ENCODE peak calls at places on chromosomes 2 and 18, in five cellular contexts. One of them, this sample, is unnamed.

GRCh38 chr2:238566001-238566645 is 139.4 kb downstream of the ASB1 start:
- DNase-seq in CD4-positive, alpha-beta T cell: no peak
- DNase-seq in IMR-90: no peak
- DNase-seq in activated gamma-delta T cell: no peak
- DNase-seq in mammary epithelial cell: no peak
- DNase-seq in this sample: no peak

GRCh38 chr2:128436498-128437180 is 118.0 kb upstream of the HS6ST1 start:
- DNase-seq in IMR-90: no peak
- DNase-seq in activated gamma-delta T cell: no peak
- DNase-seq in CD4-positive, alpha-beta T cell: no peak
- DNase-seq in mammary epithelial cell: no peak
- DNase-seq in this sample: no peak

GRCh38 chr2:192444286-192444838 is 249.6 kb upstream of the TMEFF2 start:
- DNase-seq in IMR-90: no peak
- DNase-seq in CD4-positive, alpha-beta T cell: no peak
- DNase-seq in mammary epithelial cell: no peak
- DNase-seq in activated gamma-delta T cell: no peak
- DNase-seq in this sample: no peak

GRCh38 chr2:44543773-44544725 is 182.3 kb downstream of the CAMKMT start:
- DNase-seq in IMR-90: no peak
- DNase-seq in activated gamma-delta T cell: no peak
- DNase-seq in mammary epithelial cell: peak
- DNase-seq in CD4-positive, alpha-beta T cell: no peak
- DNase-seq in this sample: no peak

GRCh38 chr2:104758199-104758620 is 95.7 kb upstream of the POU3F3 start:
- DNase-seq in CD4-positive, alpha-beta T cell: no peak
- DNase-seq in IMR-90: no peak
- DNase-seq in activated gamma-delta T cell: no peak
- DNase-seq in mammary epithelial cell: no peak
- DNase-seq in this sample: no peak

GRCh38 chr2:74162951-74163350 is 15.2 kb upstream of the BOLA3 start:
- DNase-seq in CD4-positive, alpha-beta T cell: no peak
- DNase-seq in mammary epithelial cell: no peak
- DNase-seq in activated gamma-delta T cell: no peak
- DNase-seq in IMR-90: no peak
- DNase-seq in this sample: no peak

GRCh38 chr2:120741514-120742448 is 6.1 kb downstream of the GLI2 start:
- DNase-seq in IMR-90: no peak
- DNase-seq in mammary epithelial cell: no peak
- DNase-seq in activated gamma-delta T cell: no peak
- DNase-seq in CD4-positive, alpha-beta T cell: no peak
- DNase-seq in this sample: no peak

GRCh38 chr2:109457366-109457765 is 156.4 kb downstream of the SEPTIN10 start:
- DNase-seq in IMR-90: no peak
- DNase-seq in activated gamma-delta T cell: no peak
- DNase-seq in mammary epithelial cell: no peak
- DNase-seq in CD4-positive, alpha-beta T cell: no peak
- DNase-seq in this sample: no peak

GRCh38 chr2:54740333-54740732 is 16.9 kb downstream of the EML6 start:
- DNase-seq in CD4-positive, alpha-beta T cell: no peak
- DNase-seq in mammary epithelial cell: no peak
- DNase-seq in IMR-90: no peak
- DNase-seq in activated gamma-delta T cell: no peak
- DNase-seq in this sample: no peak

GRCh38 chr2:119013640-119014039 is 71.6 kb downstream of the MARCO start:
- DNase-seq in CD4-positive, alpha-beta T cell: no peak
- DNase-seq in IMR-90: no peak
- DNase-seq in activated gamma-delta T cell: no peak
- DNase-seq in mammary epithelial cell: no peak
- DNase-seq in this sample: no peak

GRCh38 chr18:34624551-34624950 is 85.5 kb upstream of the DTNA start:
- DNase-seq in IMR-90: peak
- DNase-seq in mammary epithelial cell: no peak
- DNase-seq in activated gamma-delta T cell: no peak
- DNase-seq in CD4-positive, alpha-beta T cell: no peak
- DNase-seq in this sample: no peak

GRCh38 chr2:148201075-148202004 is 180.4 kb downstream of the MBD5 start:
- DNase-seq in activated gamma-delta T cell: no peak
- DNase-seq in mammary epithelial cell: peak
- DNase-seq in CD4-positive, alpha-beta T cell: peak
- DNase-seq in IMR-90: peak
- DNase-seq in this sample: peak

GRCh38 chr18:8754995-8755955 is 49.9 kb downstream of the MTCL1 start:
- DNase-seq in activated gamma-delta T cell: no peak
- DNase-seq in mammary epithelial cell: peak
- DNase-seq in IMR-90: peak
- DNase-seq in CD4-positive, alpha-beta T cell: peak
- DNase-seq in this sample: peak

GRCh38 chr2:128786800-128787478 is 468.3 kb upstream of the HS6ST1 start:
- DNase-seq in CD4-positive, alpha-beta T cell: no peak
- DNase-seq in mammary epithelial cell: no peak
- DNase-seq in activated gamma-delta T cell: no peak
- DNase-seq in IMR-90: peak
- DNase-seq in this sample: peak

GRCh38 chr2:10306901-10307463 is 4.3 kb downstream of the HPCAL1 start:
- DNase-seq in activated gamma-delta T cell: no peak
- DNase-seq in CD4-positive, alpha-beta T cell: no peak
- DNase-seq in mammary epithelial cell: no peak
- DNase-seq in IMR-90: no peak
- DNase-seq in this sample: no peak

GRCh38 chr18:908631-909621 is 4.3 kb downstream of the ADCYAP1 start:
- DNase-seq in CD4-positive, alpha-beta T cell: no peak
- DNase-seq in activated gamma-delta T cell: no peak
- DNase-seq in mammary epithelial cell: no peak
- DNase-seq in IMR-90: no peak
- DNase-seq in this sample: no peak

GRCh38 chr2:197088694-197089093 is 162.2 kb upstream of the PGAP1 start:
- DNase-seq in activated gamma-delta T cell: no peak
- DNase-seq in IMR-90: peak
- DNase-seq in mammary epithelial cell: no peak
- DNase-seq in CD4-positive, alpha-beta T cell: no peak
- DNase-seq in this sample: peak

GRCh38 chr18:48777026-48777736 is 173.6 kb downstream of the SMAD7 start:
- DNase-seq in activated gamma-delta T cell: peak
- DNase-seq in IMR-90: peak
- DNase-seq in CD4-positive, alpha-beta T cell: peak
- DNase-seq in mammary epithelial cell: peak
- DNase-seq in this sample: peak

GRCh38 chr2:158755738-158756137 is 39.4 kb upstream of the DAPL1 start:
- DNase-seq in CD4-positive, alpha-beta T cell: no peak
- DNase-seq in activated gamma-delta T cell: no peak
- DNase-seq in mammary epithelial cell: no peak
- DNase-seq in IMR-90: no peak
- DNase-seq in this sample: no peak

GRCh38 chr18:60021556-60021955 is 121.8 kb downstream of the PMAIP1 start:
- DNase-seq in CD4-positive, alpha-beta T cell: no peak
- DNase-seq in IMR-90: no peak
- DNase-seq in mammary epithelial cell: no peak
- DNase-seq in activated gamma-delta T cell: no peak
- DNase-seq in this sample: no peak

GRCh38 chr2:135257383-135258090 is 205.4 kb downstream of the RAB3GAP1 start:
- DNase-seq in mammary epithelial cell: peak
- DNase-seq in IMR-90: peak
- DNase-seq in activated gamma-delta T cell: no peak
- DNase-seq in CD4-positive, alpha-beta T cell: no peak
- DNase-seq in this sample: peak

GRCh38 chr18:63540131-63540530 is 2.0 kb upstream of the SERPINB12 start:
- DNase-seq in mammary epithelial cell: no peak
- DNase-seq in IMR-90: peak
- DNase-seq in activated gamma-delta T cell: no peak
- DNase-seq in CD4-positive, alpha-beta T cell: no peak
- DNase-seq in this sample: peak

GRCh38 chr2:237530472-237531433 is 35.6 kb upstream of the PRLH start:
- DNase-seq in mammary epithelial cell: no peak
- DNase-seq in IMR-90: no peak
- DNase-seq in CD4-positive, alpha-beta T cell: no peak
- DNase-seq in activated gamma-delta T cell: no peak
- DNase-seq in this sample: no peak

GRCh38 chr2:47078541-47079482 is 76.3 kb downstream of the STPG4 start:
- DNase-seq in mammary epithelial cell: no peak
- DNase-seq in IMR-90: no peak
- DNase-seq in CD4-positive, alpha-beta T cell: no peak
- DNase-seq in activated gamma-delta T cell: no peak
- DNase-seq in this sample: no peak

GRCh38 chr2:215409331-215410127 is 26.3 kb downstream of the FN1 start:
- DNase-seq in IMR-90: peak
- DNase-seq in CD4-positive, alpha-beta T cell: no peak
- DNase-seq in activated gamma-delta T cell: no peak
- DNase-seq in mammary epithelial cell: peak
- DNase-seq in this sample: no peak

GRCh38 chr18:55376387-55376786 is 211.6 kb downstream of the TCF4 start:
- DNase-seq in activated gamma-delta T cell: no peak
- DNase-seq in IMR-90: no peak
- DNase-seq in mammary epithelial cell: peak
- DNase-seq in CD4-positive, alpha-beta T cell: no peak
- DNase-seq in this sample: no peak

GRCh38 chr18:22457552-22457951 is 39.8 kb upstream of the CTAGE1 start:
- DNase-seq in activated gamma-delta T cell: no peak
- DNase-seq in CD4-positive, alpha-beta T cell: no peak
- DNase-seq in mammary epithelial cell: no peak
- DNase-seq in IMR-90: no peak
- DNase-seq in this sample: no peak

GRCh38 chr2:239519081-239519920 is 118.5 kb upstream of the HDAC4 start:
- DNase-seq in IMR-90: no peak
- DNase-seq in CD4-positive, alpha-beta T cell: no peak
- DNase-seq in activated gamma-delta T cell: no peak
- DNase-seq in mammary epithelial cell: no peak
- DNase-seq in this sample: no peak

GRCh38 chr2:42256502-42256901 is 87.3 kb downstream of the EML4 start:
- DNase-seq in CD4-positive, alpha-beta T cell: no peak
- DNase-seq in IMR-90: no peak
- DNase-seq in activated gamma-delta T cell: no peak
- DNase-seq in mammary epithelial cell: no peak
- DNase-seq in this sample: peak

GRCh38 chr2:235009081-235009480 is 57.3 kb downstream of the SH3BP4 start:
- DNase-seq in mammary epithelial cell: no peak
- DNase-seq in CD4-positive, alpha-beta T cell: no peak
- DNase-seq in activated gamma-delta T cell: no peak
- DNase-seq in IMR-90: no peak
- DNase-seq in this sample: no peak

GRCh38 chr2:74573747-74574562 is 19.4 kb downstream of the DOK1 start:
- DNase-seq in CD4-positive, alpha-beta T cell: no peak
- DNase-seq in IMR-90: peak
- DNase-seq in activated gamma-delta T cell: no peak
- DNase-seq in mammary epithelial cell: no peak
- DNase-seq in this sample: peak

GRCh38 chr2:218517434-218518206 is 50.5 kb downstream of the USP37 start:
- DNase-seq in IMR-90: no peak
- DNase-seq in mammary epithelial cell: no peak
- DNase-seq in activated gamma-delta T cell: no peak
- DNase-seq in CD4-positive, alpha-beta T cell: no peak
- DNase-seq in this sample: peak

This sample was measured in fibroblast of pulmonary artery.